ENCODE peak calls at places on chromosomes 11 and 22, in four cellular contexts. One of them, this sample, is unnamed.

GRCh38 chr11:58135171-58135570 is 9.8 kb upstream of the OR9I1 start:
- DNase-seq in HepG2: no peak
- DNase-seq in K562: no peak
- DNase-seq in GM12878: no peak
- DNase-seq in this sample: no peak

GRCh38 chr11:1748467-1749019 is 1.9 kb downstream of the IFITM10 start:
- DNase-seq in GM12878: no peak
- DNase-seq in HepG2: no peak
- DNase-seq in K562: no peak
- DNase-seq in this sample: no peak

GRCh38 chr22:28366856-28367255 is 312.8 kb downstream of the TTC28 start:
- DNase-seq in K562: no peak
- DNase-seq in GM12878: no peak
- DNase-seq in HepG2: peak
- DNase-seq in this sample: no peak

GRCh38 chr11:117621226-117621625 is 175.8 kb downstream of the DSCAML1 start:
- DNase-seq in HepG2: no peak
- DNase-seq in K562: peak
- DNase-seq in GM12878: no peak
- DNase-seq in this sample: no peak

GRCh38 chr11:67493548-67494370 is 10.9 kb downstream of the AIP start:
- DNase-seq in HepG2: no peak
- DNase-seq in K562: no peak
- DNase-seq in GM12878: no peak
- DNase-seq in this sample: no peak

GRCh38 chr11:123487157-123487744 is 57.2 kb downstream of the GRAMD1B start:
- DNase-seq in HepG2: no peak
- DNase-seq in K562: no peak
- DNase-seq in GM12878: no peak
- DNase-seq in this sample: no peak

GRCh38 chr11:121467965-121468364 is 15.2 kb upstream of the SORL1-AS1 start:
- DNase-seq in K562: no peak
- DNase-seq in GM12878: peak
- DNase-seq in HepG2: no peak
- DNase-seq in this sample: no peak

GRCh38 chr11:111308140-111308539 is 9.8 kb downstream of the POU2AF3 start:
- DNase-seq in HepG2: peak
- DNase-seq in GM12878: no peak
- DNase-seq in K562: no peak
- DNase-seq in this sample: no peak

GRCh38 chr22:35140879-35141745 is 75.2 kb downstream of the ISX start:
- DNase-seq in HepG2: no peak
- DNase-seq in GM12878: no peak
- DNase-seq in K562: peak
- DNase-seq in this sample: no peak
- TF ChIP-seq BHLHE40 in HepG2: no peak
- TF ChIP-seq BHLHE40 in GM12878: no peak
- TF ChIP-seq BHLHE40 in K562: no peak
- TF ChIP-seq BHLHE40 in this sample: no peak

DNA sequence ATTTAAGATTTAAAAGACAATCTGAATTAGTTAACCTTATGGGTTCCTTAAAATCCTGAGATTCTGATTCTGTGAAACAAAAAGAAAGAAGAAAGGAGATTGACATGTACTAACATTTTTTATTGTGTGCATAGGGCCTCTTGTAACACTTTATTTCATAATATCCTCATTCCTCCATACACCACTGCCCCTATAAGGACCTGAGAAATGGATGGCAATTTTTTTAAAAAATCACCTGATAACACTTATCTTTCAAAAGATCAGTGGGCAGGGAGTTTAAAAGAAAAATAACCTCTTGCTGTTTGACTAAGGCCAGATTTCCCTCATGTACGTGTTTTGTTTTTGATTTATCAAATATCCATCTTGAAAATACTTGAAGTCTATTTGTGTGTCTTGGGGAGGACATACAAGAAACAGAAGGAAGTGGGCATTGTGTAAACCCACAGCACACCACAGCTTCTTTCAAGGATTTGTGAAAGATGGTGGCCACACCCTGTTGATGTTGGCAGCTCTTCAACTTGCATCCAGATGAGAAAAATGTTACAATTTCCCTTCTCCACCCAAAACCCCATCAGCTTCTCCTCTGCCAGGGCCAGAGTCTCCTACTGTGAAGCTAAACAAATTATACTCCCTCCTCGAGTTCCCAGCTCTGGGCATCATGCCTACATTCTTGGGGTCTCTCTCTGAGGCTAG is 35.0 kb upstream of the MPEG1 start:
- DNase-seq in K562: no peak
- DNase-seq in GM12878: no peak
- DNase-seq in HepG2: no peak
- DNase-seq in this sample: no peak
- TF ChIP-seq FOXM1 in K562: no peak
- TF ChIP-seq FOXM1 in GM12878: no peak
- TF ChIP-seq FOXM1 in HepG2: no peak
- TF ChIP-seq FOXM1 in this sample: no peak

DNA sequence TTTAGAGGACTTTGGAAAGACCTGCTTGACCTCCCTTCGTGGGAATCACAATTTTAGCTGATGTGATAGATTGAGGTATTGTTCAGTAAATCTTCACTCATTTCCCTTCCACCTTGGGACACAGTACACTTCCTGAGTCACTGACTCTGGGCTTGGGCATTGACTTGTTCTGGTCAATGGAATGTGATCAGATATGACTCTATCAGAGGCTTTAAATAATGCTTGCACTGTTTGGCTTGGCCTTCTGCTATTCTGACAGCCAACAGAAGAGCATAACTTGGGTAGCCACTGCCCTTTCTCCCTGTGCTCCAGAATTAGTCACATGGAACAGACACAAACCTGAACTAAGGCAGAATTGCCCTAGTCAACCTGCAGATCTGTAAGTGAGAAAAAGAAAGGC is 12.5 kb downstream of the PRR5L start:
- DNase-seq in HepG2: no peak
- DNase-seq in K562: no peak
- DNase-seq in GM12878: no peak
- DNase-seq in this sample: no peak
- TF ChIP-seq BHLHE40 in HepG2: no peak
- TF ChIP-seq BHLHE40 in K562: no peak
- TF ChIP-seq BHLHE40 in GM12878: no peak
- TF ChIP-seq BHLHE40 in this sample: no peak

DNA sequence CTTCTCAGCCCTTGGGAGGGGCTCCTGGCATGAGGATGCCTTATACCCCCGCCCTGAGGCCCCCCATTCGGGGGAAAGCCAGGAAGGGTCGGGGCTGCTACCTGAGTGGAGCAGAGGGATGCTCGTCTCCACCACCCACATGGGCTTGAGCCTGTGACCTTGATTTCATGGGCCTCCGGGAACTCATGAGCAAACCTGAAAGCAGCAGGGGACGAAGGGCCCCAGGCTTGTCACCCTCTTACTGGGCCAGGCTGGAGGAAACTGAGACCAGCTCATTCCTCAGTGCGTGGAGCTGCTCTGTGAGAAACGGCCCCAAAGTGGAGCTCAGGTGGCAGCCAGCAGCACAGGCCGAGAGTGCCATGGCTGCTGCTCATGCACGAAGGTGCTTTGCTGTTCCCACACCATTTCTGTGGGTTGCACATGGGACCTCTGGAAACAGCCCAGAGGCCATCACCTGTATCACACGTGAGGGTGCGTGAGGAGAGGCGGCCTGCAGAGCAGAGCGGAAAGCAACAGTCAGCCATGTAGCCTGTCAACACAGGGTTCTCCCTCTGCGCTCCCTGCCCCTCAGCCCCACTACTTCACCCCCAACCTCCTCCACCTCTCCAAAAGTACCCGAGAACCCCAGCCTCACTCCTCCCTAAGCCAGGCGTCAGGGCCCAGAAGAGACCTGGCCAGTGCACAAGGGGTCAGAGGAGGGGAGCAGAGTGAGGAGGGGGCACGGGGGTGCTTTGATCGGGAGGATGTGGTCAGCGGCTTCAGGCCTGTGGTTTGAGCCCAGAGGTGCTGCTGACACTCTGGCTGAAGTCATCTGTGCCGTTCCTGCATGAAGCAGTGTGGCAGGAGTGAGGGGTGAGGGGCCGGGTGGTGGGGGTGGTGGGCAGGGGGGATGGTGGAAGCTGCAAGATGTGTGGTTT is 14.2 kb upstream of the IL2RB start:
- DNase-seq in GM12878: peak
- DNase-seq in HepG2: no peak
- DNase-seq in K562: no peak
- DNase-seq in this sample: no peak
- TF ChIP-seq FOXM1 in GM12878: no peak
- TF ChIP-seq FOXM1 in HepG2: no peak
- TF ChIP-seq FOXM1 in K562: no peak
- TF ChIP-seq FOXM1 in this sample: no peak

DNA sequence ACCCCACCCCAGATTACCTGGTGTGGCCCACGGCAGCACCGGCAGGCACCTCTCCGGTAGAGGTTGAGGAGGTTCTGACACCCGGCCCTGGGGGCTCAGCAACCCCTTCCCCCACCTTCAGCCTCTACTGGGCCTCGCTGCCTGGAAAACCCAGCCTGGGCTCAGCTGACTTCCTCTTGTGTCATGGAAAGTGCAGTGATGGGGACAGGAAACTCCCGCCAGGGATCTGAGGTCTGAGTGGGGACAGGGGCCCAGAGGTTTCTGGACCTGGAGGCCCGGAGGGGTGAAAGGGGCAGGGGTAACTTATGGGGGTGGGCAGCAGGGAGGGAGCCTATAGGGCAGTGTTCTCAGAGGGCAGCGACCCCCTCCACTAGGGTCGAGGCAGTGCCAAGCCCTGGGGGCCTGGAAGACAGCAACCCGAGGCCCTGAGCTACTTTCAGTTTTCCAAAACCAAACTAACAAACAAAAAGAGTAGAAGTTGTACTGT is 10.0 kb upstream of the CD5 start:
- DNase-seq in K562: no peak
- DNase-seq in GM12878: no peak
- DNase-seq in HepG2: no peak
- DNase-seq in this sample: no peak
- TF ChIP-seq BHLHE40 in K562: no peak
- TF ChIP-seq BHLHE40 in GM12878: peak
- TF ChIP-seq BHLHE40 in HepG2: no peak
- TF ChIP-seq BHLHE40 in this sample: no peak

GRCh38 chr11:108853864-108854263 is 189.0 kb downstream of the DDX10 start:
- DNase-seq in K562: no peak
- DNase-seq in HepG2: no peak
- DNase-seq in GM12878: no peak
- DNase-seq in this sample: no peak
- TF ChIP-seq FOXM1 in K562: no peak
- TF ChIP-seq FOXM1 in HepG2: no peak
- TF ChIP-seq FOXM1 in GM12878: no peak
- TF ChIP-seq FOXM1 in this sample: no peak

GRCh38 chr22:47435204-47435487 is 672.7 kb downstream of the TBC1D22A start:
- DNase-seq in HepG2: no peak
- DNase-seq in K562: no peak
- DNase-seq in GM12878: no peak
- DNase-seq in this sample: no peak
- TF ChIP-seq BHLHE40 in HepG2: no peak
- TF ChIP-seq BHLHE40 in K562: no peak
- TF ChIP-seq BHLHE40 in GM12878: no peak
- TF ChIP-seq BHLHE40 in this sample: no peak

GRCh38 chr22:42074153-42074750 is at the start of gene PHETA2:
- DNase-seq in HepG2: no peak
- DNase-seq in K562: no peak
- DNase-seq in GM12878: no peak
- DNase-seq in this sample: no peak
- TF ChIP-seq FOXM1 in HepG2: no peak
- TF ChIP-seq FOXM1 in K562: no peak
- TF ChIP-seq FOXM1 in GM12878: no peak
- TF ChIP-seq FOXM1 in this sample: no peak

GRCh38 chr22:38872831-38873248 is 824 bp upstream of the CBX6 start:
- DNase-seq in GM12878: no peak
- DNase-seq in HepG2: no peak
- DNase-seq in K562: peak
- DNase-seq in this sample: peak

GRCh38 chr22:38872172-38872830 is at the start of gene CBX6:
- DNase-seq in GM12878: peak
- DNase-seq in HepG2: peak
- DNase-seq in K562: peak
- DNase-seq in this sample: peak

GRCh38 chr22:38874529-38875222 is 2.7 kb upstream of the CBX6 start:
- DNase-seq in K562: no peak
- DNase-seq in GM12878: no peak
- DNase-seq in HepG2: no peak
- DNase-seq in this sample: no peak

GRCh38 chr22:38871360-38872171 is 450 bp downstream of the CBX6 start:
- DNase-seq in GM12878: no peak
- DNase-seq in K562: no peak
- DNase-seq in HepG2: no peak
- DNase-seq in this sample: no peak

GRCh38 chr22:38873469-38874411 is 1.7 kb upstream of the CBX6 start:
- DNase-seq in K562: no peak
- DNase-seq in HepG2: no peak
- DNase-seq in GM12878: peak
- DNase-seq in this sample: peak
- TF ChIP-seq BHLHE40 in K562: no peak
- TF ChIP-seq BHLHE40 in HepG2: no peak
- TF ChIP-seq BHLHE40 in GM12878: peak
- TF ChIP-seq BHLHE40 in this sample: no peak

DNA sequence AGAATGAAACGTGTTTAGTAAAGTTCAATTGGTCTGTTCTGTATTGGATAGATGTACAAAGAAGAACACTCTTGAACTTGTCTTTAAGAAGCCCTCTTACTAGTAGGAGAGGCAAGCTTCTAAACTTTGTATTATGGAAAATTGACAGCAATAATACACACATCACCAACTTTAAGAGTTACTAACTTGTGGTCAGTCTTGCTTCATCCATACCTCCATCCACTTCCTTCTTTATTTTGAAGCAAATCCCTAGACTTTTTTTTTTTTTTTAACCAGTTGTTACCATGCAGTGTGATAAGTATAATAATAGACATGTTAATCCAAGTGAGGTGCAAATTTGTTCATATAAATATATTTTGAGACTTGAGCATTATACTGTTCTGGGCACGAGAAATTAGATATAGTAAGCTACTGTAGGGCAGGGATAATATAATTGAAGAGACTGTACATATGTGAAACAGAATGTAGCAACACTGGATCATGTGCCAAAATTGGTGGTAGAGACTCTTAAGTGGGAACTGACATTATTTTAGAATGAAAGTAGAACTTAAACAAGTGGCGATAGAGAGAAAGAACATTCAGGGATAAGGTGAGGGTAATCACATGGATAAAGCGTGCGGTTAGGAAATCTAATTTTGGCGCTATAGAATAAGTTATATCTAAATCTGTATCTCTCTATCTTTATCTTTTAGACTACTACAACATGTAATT is 6.5 kb downstream of the FAR1 start:
- DNase-seq in K562: no peak
- DNase-seq in HepG2: no peak
- DNase-seq in GM12878: no peak
- DNase-seq in this sample: no peak
- TF ChIP-seq FOXM1 in K562: no peak
- TF ChIP-seq FOXM1 in HepG2: no peak
- TF ChIP-seq FOXM1 in GM12878: no peak
- TF ChIP-seq FOXM1 in this sample: no peak